ENCODE peak calls at places on chromosomes 2 and 18, in six cellular contexts. A is CD8-positive, alpha-beta T cell; D is OCI-LY7; F is astrocyte of the cerebellum; L is hepatocyte; S is ovary. H is an unnamed sample.

GRCh38 chr2:47891369-47892337 is 14.6 kb downstream of the FBXO11 start:
- DNase-seq in A (no peak), D (no peak), F (no peak), L (no peak), S (no peak), H (no peak)

GRCh38 chr2:240893363-240893828 is 2.6 kb downstream of the MAB21L4 start:
- DNase-seq in A (no peak), D (peak), F (no peak), L (peak), S (no peak), H (no peak)

GRCh38 chr18:13614701-13615288 is 111.6 kb downstream of the FAM210A start:
- DNase-seq in A (peak), D (peak), F (no peak), L (no peak), S (no peak), H (no peak)

GRCh38 chr2:212919238-212919637 is 232.2 kb downstream of the IKZF2 start:
- DNase-seq in A (no peak), D (no peak), F (no peak), L (peak), S (no peak), H (no peak)

GRCh38 chr2:97728091-97728596 is 14.8 kb downstream of the ZAP70 start:
- DNase-seq in A (no peak), D (no peak), F (no peak), L (no peak), S (no peak), H (peak)

GRCh38 chr2:147524912-147525311 is 319.9 kb upstream of the ACVR2A start:
- DNase-seq in A (no peak), D (no peak), F (no peak), L (no peak), S (no peak), H (no peak)

GRCh38 chr2:95208101-95208500 is 780 bp downstream of the ZNF892 start:
- DNase-seq in A (no peak), D (no peak), F (no peak), L (no peak), S (no peak), H (no peak)

GRCh38 chr2:145736901-145737300 is 1217.0 kb upstream of the ZEB2 start:
- DNase-seq in A (no peak), D (no peak), F (no peak), L (no peak), S (no peak), H (no peak)

GRCh38 chr18:44716697-44717163 is 36.0 kb downstream of the SETBP1 start:
- DNase-seq in A (no peak), D (no peak), F (no peak), L (no peak), S (no peak), H (no peak)

GRCh38 chr2:205543262-205543843 is 138.9 kb upstream of the NRP2 start:
- DNase-seq in A (no peak), D (no peak), F (no peak), L (no peak), S (no peak), H (no peak)

GRCh38 chr2:25976884-25977741 is 5.2 kb downstream of the KIF3C start:
- DNase-seq in A (no peak), D (no peak), F (no peak), L (no peak), S (no peak), H (no peak)

GRCh38 chr2:199982444-199982843 is 27.1 kb downstream of the MAIP1 start:
- DNase-seq in A (no peak), D (no peak), F (no peak), L (no peak), S (no peak), H (no peak)

GRCh38 chr18:63320041-63320689 is 596 bp upstream of the BCL2 start:
- DNase-seq in A (peak), D (peak), F (peak), L (peak), S (peak), H (peak)

GRCh38 chr2:239394978-239395377 is 5.8 kb downstream of the HDAC4 start:
- DNase-seq in A (no peak), D (no peak), F (no peak), L (no peak), S (no peak), H (no peak)

GRCh38 chr18:32920796-32921787 is 148.3 kb upstream of the KLHL14 start:
- DNase-seq in A (no peak), D (no peak), F (peak), L (peak), S (no peak), H (peak)

GRCh38 chr2:121104721-121105141 is 180.3 kb downstream of the TFCP2L1 start:
- DNase-seq in A (no peak), D (no peak), F (no peak), L (peak), S (no peak), H (no peak)

GRCh38 chr18:12862467-12862866 is 21.6 kb downstream of the PTPN2 start:
- DNase-seq in A (no peak), D (peak), F (no peak), L (peak), S (no peak), H (no peak)

GRCh38 chr2:158969717-158970521 is 1.5 kb downstream of the TANC1 start:
- DNase-seq in A (no peak), D (no peak), F (no peak), L (peak), S (peak), H (no peak)

GRCh38 chr2:217903859-217904613 is 98.8 kb downstream of the TNS1 start:
- DNase-seq in A (no peak), D (no peak), F (no peak), L (peak), S (peak), H (no peak)

GRCh38 chr2:65514555-65515195 is 82.3 kb upstream of the SPRED2 start:
- DNase-seq in A (no peak), D (no peak), F (no peak), L (no peak), S (no peak), H (no peak)

GRCh38 chr2:69438580-69438979 is 1.3 kb upstream of the NFU1 start:
- DNase-seq in A (no peak), D (no peak), F (no peak), L (no peak), S (no peak), H (no peak)

GRCh38 chr18:59718108-59719057 is 21.2 kb upstream of the CCBE1 start:
- DNase-seq in A (no peak), D (no peak), F (peak), L (no peak), S (no peak), H (peak)

GRCh38 chr2:96531366-96531765 is 5.2 kb upstream of the ARID5A start:
- DNase-seq in A (no peak), D (no peak), F (no peak), L (no peak), S (peak), H (no peak)
- H3K4me3 ChIP-seq in A (peak), D (no peak), F (no peak), L (no peak), S (no peak), H (no peak)

GRCh38 chr2:80531319-80531718 is 226.8 kb upstream of the LRRTM1 start:
- DNase-seq in A (no peak), D (peak), F (no peak), L (no peak), S (no peak), H (no peak)
- H3K4me3 ChIP-seq in A (no peak), D (no peak), F (no peak), L (no peak), S (no peak), H (no peak)

GRCh38 chr2:195610708-195611107 is 46.3 kb upstream of the SLC39A10 start:
- DNase-seq in A (no peak), D (peak), F (no peak), L (no peak), S (no peak), H (no peak)

GRCh38 chr2:195608768-195609454 is 48.1 kb upstream of the SLC39A10 start:
- DNase-seq in A (no peak), D (no peak), F (no peak), L (no peak), S (no peak), H (no peak)

GRCh38 chr2:195613922-195614321 is 43.1 kb upstream of the SLC39A10 start:
- DNase-seq in A (no peak), D (no peak), F (peak), L (peak), S (no peak), H (peak)

GRCh38 chr2:195612515-195613495 is 44.2 kb upstream of the SLC39A10 start:
- DNase-seq in A (no peak), D (no peak), F (peak), L (peak), S (no peak), H (peak)
- H3K4me3 ChIP-seq in A (no peak), D (no peak), F (peak), L (no peak), S (no peak), H (no peak)

GRCh38 chr2:10331702-10332401 is 29.1 kb downstream of the HPCAL1 start:
- DNase-seq in A (peak), D (peak), F (no peak), L (peak), S (no peak), H (no peak)

GRCh38 chr2:10330700-10331032 is 28.0 kb downstream of the HPCAL1 start:
- DNase-seq in A (peak), D (no peak), F (no peak), L (no peak), S (no peak), H (no peak)

GRCh38 chr2:10329880-10330699 is 27.4 kb downstream of the HPCAL1 start:
- DNase-seq in A (peak), D (peak), F (no peak), L (peak), S (no peak), H (no peak)

GRCh38 chr2:10332402-10333246 is 29.9 kb downstream of the HPCAL1 start:
- DNase-seq in A (no peak), D (no peak), F (no peak), L (no peak), S (no peak), H (no peak)

GRCh38 chr2:10331033-10331701 is 28.5 kb downstream of the HPCAL1 start:
- DNase-seq in A (peak), D (peak), F (no peak), L (peak), S (no peak), H (peak)
- H3K4me3 ChIP-seq in A (peak), D (peak), F (no peak), L (no peak), S (no peak), H (no peak)